ENCODE peak calls at places on chromosomes 5 and 9, in five cellular contexts. R, H, T, J and O are unnamed samples.

GRCh38 chr5:179033004-179033580 is 9.5 kb downstream of the ZNF879 start:
- DNase-seq in H (no peak), J (no peak), T (no peak), R (no peak), O (no peak)

GRCh38 chr9:79800578-79800977 is 228.8 kb downstream of the TLE4 start:
- DNase-seq in T (no peak), R (peak; percentile 12), J (no peak), H (peak; percentile 40), O (peak; percentile 53)

GRCh38 chr5:112004867-112005532 is 248.0 kb upstream of the NREP start:
- DNase-seq in J (no peak), H (peak; percentile 74), T (no peak), R (peak; percentile 59), O (peak; percentile 57)

GRCh38 chr9:98886691-98887229 is 56.9 kb upstream of the COL15A1 start:
- DNase-seq in H (no peak), J (no peak), R (peak; percentile 81), T (no peak), O (no peak)

GRCh38 chr9:89579741-89580395 is 24.9 kb upstream of the GADD45G start:
- DNase-seq in H (no peak), J (peak; percentile 72), T (no peak), R (no peak), O (no peak)

GRCh38 chr5:10140195-10140973 is 109.3 kb downstream of the ATPSCKMT start:
- DNase-seq in H (peak; percentile 46), J (no peak), R (peak; percentile 7), T (no peak), O (peak; percentile 63)

GRCh38 chr5:128446-128845 is 36.5 kb downstream of the PLEKHG4B start:
- DNase-seq in R (no peak), T (no peak), J (no peak), H (no peak), O (peak; percentile 6)

GRCh38 chr9:89440548-89440947 is 57.4 kb downstream of the SEMA4D start:
- DNase-seq in R (no peak), H (peak; percentile 68), T (no peak), J (peak; percentile 70), O (peak; percentile 74)

GRCh38 chr9:25519286-25519685 is 159.0 kb downstream of the TUSC1 start:
- DNase-seq in J (no peak), T (no peak), R (no peak), H (no peak), O (no peak)

GRCh38 chr9:137807721-137808703 is 69.6 kb upstream of the CACNA1B start:
- DNase-seq in T (no peak), J (peak; percentile 12), R (no peak), H (no peak), O (no peak)

GRCh38 chr9:72818377-72818776 is 134.5 kb downstream of the ALDH1A1 start:
- DNase-seq in H (no peak), J (no peak), T (no peak), R (no peak), O (no peak)